ENCODE peak calls at places on chromosomes 5 and 9, in ten cellular contexts. C, P, Z, S, V, B, Q, X, F and Y are unnamed samples.

GRCh38 chr9:136297016-136297691 is 6.7 kb downstream of the CCDC187 start:
- DNase-seq in C (no peak), P (no peak), Z (no peak), S (no peak), V (no peak), B (no peak), Q (no peak), X (no peak), F (peak), Y (peak)

GRCh38 chr5:156956321-156956720 is 6.7 kb downstream of the TIMD4 start:
- DNase-seq in C (no peak), P (no peak), Z (no peak), S (no peak), V (no peak), B (no peak), Q (no peak), X (no peak), F (no peak), Y (no peak)

GRCh38 chr5:1799602-1800469 is at the start of gene MRPL36:
- DNase-seq in C (peak), P (peak), Z (peak), S (peak), V (peak), B (peak), Q (peak), X (peak), F (peak), Y (peak)

GRCh38 chr5:110588241-110588962 is 138.1 kb downstream of the TMEM232 start:
- DNase-seq in C (no peak), P (no peak), Z (no peak), S (no peak), V (no peak), B (no peak), Q (no peak), X (peak), F (no peak), Y (no peak)

GRCh38 chr9:78775889-78776288 is 479.0 kb downstream of the PSAT1 start:
- DNase-seq in C (no peak), P (no peak), Z (no peak), S (peak), V (no peak), B (no peak), Q (no peak), X (no peak), F (no peak), Y (no peak)

GRCh38 chr5:1840071-1840547 is 38.9 kb downstream of the NDUFS6 start:
- DNase-seq in C (no peak), P (no peak), Z (no peak), S (no peak), V (no peak), B (no peak), Q (no peak), X (no peak), F (no peak), Y (no peak)

GRCh38 chr5:60611099-60611719 is 88.8 kb downstream of the DEPDC1B start:
- DNase-seq in C (no peak), P (no peak), Z (no peak), S (no peak), V (no peak), B (no peak), Q (no peak), X (no peak), F (no peak), Y (no peak)

GRCh38 chr9:82127993-82128710 is 139.6 kb downstream of the SPATA31D1 start:
- DNase-seq in C (no peak), P (no peak), Z (no peak), S (no peak), V (no peak), B (no peak), Q (no peak), X (no peak), F (no peak), Y (no peak)

GRCh38 chr9:36207016-36207415 is 16.3 kb downstream of the CLTA start:
- DNase-seq in C (peak), P (no peak), Z (no peak), S (peak), V (peak), B (peak), Q (no peak), X (no peak), F (no peak), Y (no peak)

GRCh38 chr5:135461752-135462151 is 9.6 kb upstream of the TIFAB start:
- DNase-seq in C (no peak), P (no peak), Z (no peak), S (no peak), V (no peak), B (no peak), Q (no peak), X (no peak), F (no peak), Y (no peak)

GRCh38 chr9:81389569-81389993 is 299.8 kb downstream of the TLE1 start:
- DNase-seq in C (peak), P (no peak), Z (peak), S (peak), V (no peak), B (peak), Q (no peak), X (peak), F (no peak), Y (peak)

GRCh38 chr9:127794001-127794791 is 8.4 kb downstream of the CDK9 start:
- DNase-seq in C (no peak), P (no peak), Z (no peak), S (no peak), V (no peak), B (no peak), Q (no peak), X (no peak), F (no peak), Y (no peak)

GRCh38 chr5:176497852-176498251 is 39.4 kb downstream of the RNF44 start:
- DNase-seq in C (peak), P (no peak), Z (no peak), S (peak), V (no peak), B (no peak), Q (no peak), X (no peak), F (no peak), Y (peak)

GRCh38 chr5:59146729-59147128 is 563.9 kb downstream of the RAB3C start:
- DNase-seq in C (no peak), P (no peak), Z (no peak), S (no peak), V (no peak), B (no peak), Q (no peak), X (no peak), F (no peak), Y (no peak)

GRCh38 chr5:74598731-74599624 is 41.5 kb downstream of the ENC1 start:
- DNase-seq in C (peak), P (no peak), Z (no peak), S (no peak), V (no peak), B (no peak), Q (no peak), X (no peak), F (no peak), Y (no peak)

GRCh38 chr9:135516132-135516860 is 4.9 kb upstream of the LCN1 start:
- DNase-seq in C (no peak), P (no peak), Z (no peak), S (no peak), V (peak), B (no peak), Q (no peak), X (peak), F (no peak), Y (no peak)

GRCh38 chr5:4581289-4581688 is 558.8 kb upstream of the ADAMTS16 start:
- DNase-seq in C (no peak), P (no peak), Z (no peak), S (no peak), V (no peak), B (no peak), Q (no peak), X (no peak), F (no peak), Y (no peak)

GRCh38 chr5:150510460-150511263 is 2.7 kb downstream of the NDST1 start:
- DNase-seq in C (peak), P (no peak), Z (no peak), S (peak), V (no peak), B (no peak), Q (no peak), X (no peak), F (no peak), Y (no peak)

GRCh38 chr9:134519403-134520070 is 122.1 kb upstream of the COL5A1 start:
- DNase-seq in C (no peak), P (no peak), Z (no peak), S (no peak), V (no peak), B (peak), Q (no peak), X (no peak), F (no peak), Y (no peak)

GRCh38 chr9:108162664-108163063 is 673.1 kb upstream of the KLF4 start:
- DNase-seq in C (peak), P (no peak), Z (peak), S (peak), V (no peak), B (peak), Q (no peak), X (peak), F (no peak), Y (peak)

GRCh38 chr5:67182406-67182805 is 14.2 kb downstream of the CD180 start:
- DNase-seq in C (peak), P (peak), Z (peak), S (peak), V (no peak), B (peak), Q (no peak), X (peak), F (no peak), Y (peak)

GRCh38 chr5:122091942-122092600 is 14.0 kb upstream of the LOX start:
- DNase-seq in C (peak), P (no peak), Z (no peak), S (peak), V (no peak), B (peak), Q (no peak), X (peak), F (peak), Y (peak)

GRCh38 chr5:179345429-179346321 is at the start of gene ADAMTS2:
- DNase-seq in C (no peak), P (peak), Z (no peak), S (peak), V (peak), B (peak), Q (no peak), X (peak), F (peak), Y (no peak)

GRCh38 chr5:140794594-140795258 is at the start of gene PCDHA2:
- DNase-seq in C (no peak), P (no peak), Z (no peak), S (no peak), V (no peak), B (no peak), Q (no peak), X (no peak), F (no peak), Y (no peak)

GRCh38 chr5:116361979-116362577 is 212.5 kb downstream of the SEMA6A start:
- DNase-seq in C (no peak), P (no peak), Z (no peak), S (no peak), V (no peak), B (no peak), Q (no peak), X (no peak), F (no peak), Y (no peak)

GRCh38 chr9:110891760-110892159 is 146.5 kb downstream of the LPAR1 start:
- DNase-seq in C (peak), P (no peak), Z (no peak), S (peak), V (no peak), B (peak), Q (no peak), X (peak), F (no peak), Y (no peak)

GRCh38 chr5:44844744-44845143 is 36.0 kb downstream of the MRPS30 start:
- DNase-seq in C (no peak), P (no peak), Z (no peak), S (no peak), V (no peak), B (no peak), Q (no peak), X (no peak), F (no peak), Y (no peak)

GRCh38 chr5:122292357-122292756 is 19.7 kb upstream of the SNCAIP start:
- DNase-seq in C (no peak), P (no peak), Z (peak), S (peak), V (no peak), B (no peak), Q (no peak), X (no peak), F (no peak), Y (no peak)

GRCh38 chr5:156340886-156341285 is 13.9 kb downstream of the SGCD start:
- DNase-seq in C (no peak), P (no peak), Z (no peak), S (no peak), V (no peak), B (no peak), Q (no peak), X (no peak), F (no peak), Y (no peak)

GRCh38 chr5:137696481-137696880 is 39.4 kb downstream of the KLHL3 start:
- DNase-seq in C (peak), P (no peak), Z (no peak), S (peak), V (no peak), B (no peak), Q (no peak), X (no peak), F (no peak), Y (no peak)

GRCh38 chr5:179218586-179219330 is 126.5 kb downstream of the ADAMTS2 start:
- DNase-seq in C (no peak), P (no peak), Z (no peak), S (no peak), V (no peak), B (no peak), Q (no peak), X (no peak), F (no peak), Y (no peak)

GRCh38 chr5:125026900-125027731 is 280.7 kb upstream of the ZNF608 start:
- DNase-seq in C (peak), P (no peak), Z (no peak), S (no peak), V (no peak), B (no peak), Q (no peak), X (no peak), F (no peak), Y (peak)

GRCh38 chr9:76926324-76926731 is 20.4 kb upstream of the PRUNE2 start:
- DNase-seq in C (peak), P (no peak), Z (peak), S (peak), V (no peak), B (peak), Q (no peak), X (peak), F (no peak), Y (peak)

GRCh38 chr9:91192379-91192775 is 169.3 kb downstream of the AUH start:
- DNase-seq in C (peak), P (no peak), Z (no peak), S (peak), V (no peak), B (peak), Q (no peak), X (no peak), F (peak), Y (no peak)

GRCh38 chr5:150203832-150204587 is 14.1 kb downstream of the SLC6A7 start:
- DNase-seq in C (no peak), P (no peak), Z (no peak), S (no peak), V (no peak), B (no peak), Q (no peak), X (no peak), F (peak), Y (no peak)

GRCh38 chr5:135089912-135090311 is 55.9 kb upstream of the PITX1 start:
- DNase-seq in C (no peak), P (no peak), Z (no peak), S (no peak), V (no peak), B (no peak), Q (no peak), X (no peak), F (no peak), Y (no peak)

GRCh38 chr5:43193171-43193951 is 1.3 kb downstream of the NIM1K start:
- DNase-seq in C (peak), P (no peak), Z (peak), S (peak), V (no peak), B (peak), Q (no peak), X (peak), F (peak), Y (peak)

GRCh38 chr5:136058031-136058971 is 29.5 kb downstream of the TGFBI start:
- DNase-seq in C (peak), P (peak), Z (peak), S (peak), V (no peak), B (peak), Q (no peak), X (peak), F (no peak), Y (peak)